ENCODE peak calls at places on chromosomes 7 and 10, in five cellular contexts. One of them, this sample, is unnamed.
A peak's percentile ranks its signal among the peaks of the same experiment; 100 is the strongest.

GRCh38 chr7:121360564-121360963 is 31.8 kb downstream of the WNT16 start:
- DNase-seq in GM03348: no peak
- DNase-seq in heart right ventricle: no peak
- DNase-seq in left lung: no peak
- DNase-seq in kidney epithelial cell: no peak
- DNase-seq in this sample: no peak

GRCh38 chr7:91264924-91265681 is 870 bp downstream of the FZD1 start:
- DNase-seq in GM03348: peak; percentile 66
- DNase-seq in heart right ventricle: peak; percentile 59
- DNase-seq in left lung: peak; percentile 49
- DNase-seq in kidney epithelial cell: no peak
- DNase-seq in this sample: no peak

GRCh38 chr7:66537380-66537779 is 91.3 kb upstream of the KCTD7 start:
- DNase-seq in GM03348: no peak
- DNase-seq in heart right ventricle: no peak
- DNase-seq in left lung: no peak
- DNase-seq in kidney epithelial cell: no peak
- DNase-seq in this sample: no peak

GRCh38 chr7:38013246-38013645 is 92.8 kb downstream of the EPDR1 start:
- DNase-seq in GM03348: no peak
- DNase-seq in heart right ventricle: no peak
- DNase-seq in left lung: no peak
- DNase-seq in kidney epithelial cell: no peak
- DNase-seq in this sample: no peak

GRCh38 chr7:106485919-106486318 is 175.0 kb downstream of the CCDC71L start:
- DNase-seq in GM03348: no peak
- DNase-seq in heart right ventricle: no peak
- DNase-seq in left lung: no peak
- DNase-seq in kidney epithelial cell: no peak
- DNase-seq in this sample: no peak

GRCh38 chr7:127809285-127809702 is 157.3 kb downstream of the SND1 start:
- DNase-seq in GM03348: peak; percentile 58
- DNase-seq in heart right ventricle: no peak
- DNase-seq in left lung: no peak
- DNase-seq in kidney epithelial cell: peak; percentile 72
- DNase-seq in this sample: no peak

GRCh38 chr7:79298145-79298760 is 155.2 kb downstream of the MAGI2 start:
- DNase-seq in GM03348: peak; percentile 51
- DNase-seq in heart right ventricle: no peak
- DNase-seq in left lung: no peak
- DNase-seq in kidney epithelial cell: peak; percentile 16
- DNase-seq in this sample: no peak

GRCh38 chr10:132566892-132567291 is 29.3 kb downstream of the INPP5A start:
- DNase-seq in GM03348: no peak
- DNase-seq in heart right ventricle: no peak
- DNase-seq in left lung: no peak
- DNase-seq in kidney epithelial cell: no peak
- DNase-seq in this sample: no peak

GRCh38 chr7:22156205-22156604 is 200.7 kb downstream of the RAPGEF5 start:
- DNase-seq in GM03348: peak; percentile 61
- DNase-seq in heart right ventricle: no peak
- DNase-seq in left lung: no peak
- DNase-seq in kidney epithelial cell: peak; percentile 48
- DNase-seq in this sample: no peak

GRCh38 chr7:101507791-101508252 is 121.3 kb downstream of the MYL10 start:
- DNase-seq in GM03348: peak; percentile 45
- DNase-seq in heart right ventricle: no peak
- DNase-seq in left lung: no peak
- DNase-seq in kidney epithelial cell: no peak
- DNase-seq in this sample: no peak

GRCh38 chr7:47458057-47458456 is 123.9 kb downstream of the TNS3 start:
- DNase-seq in GM03348: peak; percentile 93
- DNase-seq in heart right ventricle: peak; percentile 61
- DNase-seq in left lung: peak; percentile 71
- DNase-seq in kidney epithelial cell: peak; percentile 55
- DNase-seq in this sample: no peak